ENCODE peak calls at places on chromosomes 6 and 20, in four cellular contexts. I, F, Q and D are unnamed samples.

GRCh38 chr20:25284131-25284601 is 36.3 kb downstream of the PYGB start:
- DNase-seq in Q (no peak), I (no peak), F (no peak), D (no peak)

GRCh38 chr6:158411998-158412397 is 99.7 kb downstream of the TULP4 start:
- DNase-seq in I (no peak), Q (no peak), F (no peak), D (no peak)

GRCh38 chr6:80438728-80439127 is 332.3 kb downstream of the BCKDHB start:
- DNase-seq in F (no peak), Q (no peak), I (no peak), D (peak)

GRCh38 chr6:109239192-109239917 is 142.9 kb downstream of the CD164 start:
- DNase-seq in I (peak), F (no peak), Q (no peak), D (no peak)

GRCh38 chr6:157464653-157465535 is 83.9 kb downstream of the ZDHHC14 start:
- DNase-seq in F (no peak), Q (peak), I (peak), D (no peak)

GRCh38 chr20:4919047-4919704 is 82.1 kb downstream of the SLC23A2 start:
- DNase-seq in Q (no peak), I (no peak), F (no peak), D (no peak)

GRCh38 chr6:108739496-108740330 is 108.5 kb upstream of the ARMC2 start:
- DNase-seq in I (no peak), F (no peak), Q (no peak), D (no peak)

GRCh38 chr6:47631248-47632196 is 66.9 kb upstream of the ADGRF4 start:
- DNase-seq in F (peak), I (peak), Q (peak), D (no peak)

GRCh38 chr20:34268851-34269668 is 27.8 kb downstream of the ASIP start:
- DNase-seq in F (no peak), Q (no peak), I (no peak), D (no peak)

GRCh38 chr6:43405354-43405753 is 22.0 kb upstream of the ABCC10 start:
- DNase-seq in F (no peak), Q (no peak), I (no peak), D (no peak)

GRCh38 chr6:2524090-2524489 is 226.6 kb downstream of the MYLK4 start:
- DNase-seq in Q (no peak), F (peak), I (peak), D (no peak)

GRCh38 chr20:14384411-14384810 is 47.0 kb upstream of the FLRT3 start:
- DNase-seq in I (no peak), Q (no peak), F (no peak), D (no peak)

GRCh38 chr20:45921618-45922189 is 9.7 kb upstream of the PLTP start:
- DNase-seq in I (no peak), Q (no peak), F (no peak), D (no peak)

GRCh38 chr20:6704132-6704861 is 63.2 kb upstream of the BMP2 start:
- DNase-seq in Q (no peak), I (no peak), F (peak), D (peak)

GRCh38 chr20:17969276-17969883 is 562 bp downstream of the MGME1 start:
- DNase-seq in Q (no peak), I (peak), F (peak), D (peak)

GRCh38 chr6:44416103-44416502 is 28.6 kb downstream of the CDC5L start:
- DNase-seq in Q (no peak), I (peak), F (peak), D (peak)

GRCh38 chr6:95127266-95127665 is 450.1 kb upstream of the MANEA start:
- DNase-seq in I (no peak), F (no peak), Q (no peak), D (no peak)

GRCh38 chr20:34536798-34537394 is 20.7 kb downstream of the DYNLRB1 start:
- DNase-seq in F (peak), I (peak), Q (no peak), D (no peak)

GRCh38 chr6:134168580-134169223 is 116.3 kb upstream of the SLC2A12 start:
- DNase-seq in F (no peak), I (no peak), Q (no peak), D (no peak)

GRCh38 chr6:106448000-106448426 is 87.5 kb downstream of the CRYBG1 start:
- DNase-seq in F (no peak), I (no peak), Q (peak), D (no peak)

GRCh38 chr6:31877651-31878161 is 1.1 kb downstream of the SLC44A4 start:
- DNase-seq in F (peak), Q (no peak), I (no peak), D (no peak)

GRCh38 chr20:24132246-24132645 is 143.7 kb upstream of the GGTLC1 start:
- DNase-seq in F (no peak), Q (no peak), I (no peak), D (no peak)

GRCh38 chr6:23394699-23395098 is 731.3 kb upstream of the NRSN1 start:
- DNase-seq in Q (no peak), F (no peak), I (no peak), D (no peak)

GRCh38 chr6:111484655-111484974 is 1.6 kb upstream of the REV3L start:
- DNase-seq in I (peak), Q (no peak), F (peak), D (no peak)

GRCh38 chr6:35485402-35485877 is 11.4 kb downstream of the TEAD3 start:
- DNase-seq in I (no peak), Q (no peak), F (no peak), D (no peak)

DNA sequence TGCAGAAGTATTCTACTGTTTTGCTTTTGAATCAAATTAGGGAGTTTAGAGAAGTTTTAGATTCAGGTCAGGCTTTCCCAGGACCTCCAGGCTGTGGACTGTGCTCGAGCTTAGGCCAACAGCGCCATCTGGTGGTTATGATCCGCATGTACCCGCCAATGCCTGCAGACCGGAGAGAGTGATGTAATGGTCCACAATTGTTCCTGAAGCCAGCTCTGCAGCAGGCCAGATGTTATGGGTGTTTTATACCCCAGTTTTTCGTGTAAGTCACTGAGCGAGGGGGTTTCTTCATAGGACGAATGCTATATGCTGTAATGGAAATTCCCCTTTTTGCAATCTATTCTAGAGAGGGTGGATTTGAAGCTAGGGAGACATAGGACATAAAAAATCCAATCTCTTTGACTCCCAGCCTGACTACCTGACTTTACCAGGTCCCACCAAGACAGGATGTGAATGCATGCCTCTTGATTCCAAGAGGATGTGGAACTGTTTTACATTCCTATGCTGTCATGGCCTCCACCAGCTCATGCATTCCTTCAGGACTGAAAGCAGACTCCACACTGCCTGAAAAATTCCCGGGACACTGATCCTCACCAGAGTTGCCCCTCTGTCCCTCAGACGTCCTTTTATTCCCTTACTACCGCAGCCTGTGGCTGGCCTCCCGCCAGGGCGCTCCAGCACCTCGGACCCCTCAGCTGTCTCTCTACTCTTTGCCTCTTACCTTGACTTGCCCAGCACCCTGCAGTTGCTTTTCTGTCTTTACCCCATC is 41.2 kb upstream of the LY86 start:
- DNase-seq in I (peak), Q (peak), F (peak), D (peak)
- TF ChIP-seq SMC3 in I (peak), Q (peak), F (peak), D (peak)

DNA sequence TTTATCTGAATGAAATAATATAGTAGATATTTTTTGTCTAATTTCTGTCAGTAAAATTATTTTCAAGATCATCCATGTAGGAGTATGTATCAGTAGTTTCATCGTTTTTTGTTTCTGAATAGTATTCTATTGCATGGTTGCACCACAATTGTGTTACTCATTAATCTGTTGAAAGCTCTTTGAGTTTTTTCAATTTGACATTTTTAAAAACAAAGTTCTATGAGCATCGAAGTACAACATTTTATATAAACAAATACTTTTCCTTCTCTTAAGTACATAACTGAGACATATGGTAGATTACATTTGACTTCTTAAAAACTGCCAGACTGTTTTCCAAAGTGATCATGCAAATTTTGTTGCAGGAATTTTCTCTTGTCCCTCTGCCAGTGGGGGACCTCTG is 1113.1 kb upstream of the CITED2 start:
- DNase-seq in I (no peak), F (no peak), Q (no peak), D (no peak)
- TF ChIP-seq CHD4 in I (no peak), F (no peak), Q (no peak), D (no peak)

DNA sequence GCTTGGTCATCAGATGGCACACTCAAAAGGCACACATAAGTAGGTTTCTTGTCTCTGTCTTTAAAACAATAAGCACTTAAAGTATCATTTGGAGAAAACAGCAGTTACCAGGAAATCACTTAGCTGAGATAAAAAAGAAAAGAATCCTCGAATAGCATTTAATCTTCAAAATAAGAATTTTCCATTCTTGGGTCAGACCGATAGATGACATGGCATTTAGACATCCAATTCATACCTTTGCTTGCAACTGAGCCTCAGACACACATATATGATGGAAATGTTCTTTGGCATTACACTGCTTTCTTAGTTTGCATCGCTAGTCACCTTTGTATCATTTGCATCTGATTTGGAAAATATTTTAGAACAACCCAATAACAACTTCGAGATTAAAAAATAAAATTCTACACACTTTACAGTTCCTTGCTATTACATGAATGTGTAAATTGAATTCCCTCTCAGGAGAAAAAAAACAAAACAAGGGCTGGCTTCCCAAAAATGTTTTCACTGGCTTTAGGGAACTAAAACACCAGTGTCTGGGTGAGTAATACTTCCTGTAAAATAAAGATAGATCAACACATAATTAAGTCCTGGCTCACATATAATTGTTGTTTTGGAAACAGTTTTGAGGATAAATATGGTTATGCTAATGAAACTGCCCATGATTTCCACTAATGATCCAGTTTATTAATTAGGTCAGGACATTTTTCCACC is 1.3 kb upstream of the RNF217 start:
- DNase-seq in F (no peak), I (peak), Q (no peak), D (no peak)
- TF ChIP-seq SMC3 in F (no peak), I (no peak), Q (no peak), D (no peak)

DNA sequence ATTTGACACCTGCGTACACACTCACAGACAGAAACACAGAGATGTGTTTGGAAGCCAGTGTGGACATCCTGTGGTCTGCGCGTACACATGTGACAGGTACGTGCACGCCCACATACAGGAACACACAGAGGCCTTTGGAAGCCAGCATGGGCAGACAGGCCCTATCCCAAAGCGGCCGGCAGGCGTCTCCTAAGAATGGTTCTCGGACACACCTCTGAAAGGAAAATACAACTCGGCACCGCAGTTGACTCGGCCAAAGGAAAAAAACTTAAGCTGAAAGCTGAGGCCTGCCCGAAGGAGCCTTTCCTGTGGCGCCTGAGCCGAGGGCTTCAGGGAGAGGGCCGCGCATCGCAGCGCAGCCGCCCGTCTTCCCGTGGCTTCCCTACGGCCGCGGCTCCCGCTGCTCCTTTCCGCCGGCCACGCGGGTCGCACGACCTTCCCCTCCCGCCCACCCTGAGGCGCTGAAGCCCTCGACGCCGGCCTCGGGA is 1.4 kb upstream of the CEP43 start:
- DNase-seq in I (peak), Q (peak), F (peak), D (peak)
- TF ChIP-seq CHD4 in I (no peak), Q (no peak), F (no peak), D (no peak)